ENCODE peak calls at places on chromosomes 11 and 22, in ten cellular contexts. One of them, this sample, is unnamed.

GRCh38 chr11:17719940-17720795 is 797 bp downstream of the MYOD1 start:
- DNase-seq in right atrium auricular region: no peak
- DNase-seq in astrocyte of the spinal cord: no peak
- DNase-seq in neural progenitor cell: peak; percentile 89
- DNase-seq in epithelial cell of esophagus: no peak
- DNase-seq in Peyer's patch: no peak
- DNase-seq in brain microvascular endothelial cell: no peak
- DNase-seq in cardiac muscle cell: peak; percentile 40
- DNase-seq in lower lobe of right lung: no peak
- DNase-seq in colonic mucosa: no peak
- DNase-seq in this sample: peak; percentile 12

GRCh38 chr11:18594999-18595749 is 4.4 kb upstream of the MISFA start:
- DNase-seq in epithelial cell of esophagus: peak; percentile 94
- DNase-seq in Peyer's patch: no peak
- DNase-seq in cardiac muscle cell: no peak
- DNase-seq in colonic mucosa: no peak
- DNase-seq in brain microvascular endothelial cell: peak; percentile 47
- DNase-seq in lower lobe of right lung: no peak
- DNase-seq in right atrium auricular region: no peak
- DNase-seq in neural progenitor cell: no peak
- DNase-seq in astrocyte of the spinal cord: peak; percentile 48
- DNase-seq in this sample: peak; percentile 72

GRCh38 chr22:17944205-17944725 is 80.1 kb downstream of the MICAL3 start:
- DNase-seq in astrocyte of the spinal cord: no peak
- DNase-seq in lower lobe of right lung: no peak
- DNase-seq in epithelial cell of esophagus: no peak
- DNase-seq in right atrium auricular region: no peak
- DNase-seq in Peyer's patch: no peak
- DNase-seq in neural progenitor cell: peak; percentile 64
- DNase-seq in colonic mucosa: no peak
- DNase-seq in brain microvascular endothelial cell: no peak
- DNase-seq in cardiac muscle cell: no peak
- DNase-seq in this sample: no peak

GRCh38 chr22:27966168-27967064 is 47.4 kb upstream of the PITPNB start:
- DNase-seq in cardiac muscle cell: no peak
- DNase-seq in brain microvascular endothelial cell: no peak
- DNase-seq in astrocyte of the spinal cord: no peak
- DNase-seq in lower lobe of right lung: no peak
- DNase-seq in Peyer's patch: no peak
- DNase-seq in neural progenitor cell: no peak
- DNase-seq in right atrium auricular region: no peak
- DNase-seq in epithelial cell of esophagus: no peak
- DNase-seq in colonic mucosa: no peak
- DNase-seq in this sample: no peak

GRCh38 chr22:50731811-50732624 is 6.0 kb upstream of the ACR start:
- DNase-seq in neural progenitor cell: peak; percentile 43
- DNase-seq in Peyer's patch: peak; percentile 68
- DNase-seq in lower lobe of right lung: peak; percentile 52
- DNase-seq in astrocyte of the spinal cord: no peak
- DNase-seq in epithelial cell of esophagus: peak; percentile 66
- DNase-seq in colonic mucosa: peak; percentile 36
- DNase-seq in cardiac muscle cell: peak; percentile 55
- DNase-seq in brain microvascular endothelial cell: peak; percentile 9
- DNase-seq in right atrium auricular region: no peak
- DNase-seq in this sample: peak; percentile 54

GRCh38 chr11:66835762-66836405 is 7.4 kb upstream of the RCE1 start:
- DNase-seq in colonic mucosa: no peak
- DNase-seq in astrocyte of the spinal cord: peak; percentile 47
- DNase-seq in Peyer's patch: no peak
- DNase-seq in neural progenitor cell: no peak
- DNase-seq in epithelial cell of esophagus: no peak
- DNase-seq in lower lobe of right lung: no peak
- DNase-seq in brain microvascular endothelial cell: no peak
- DNase-seq in cardiac muscle cell: peak; percentile 79
- DNase-seq in right atrium auricular region: no peak
- DNase-seq in this sample: peak; percentile 76

GRCh38 chr11:69654660-69655478 is 13.9 kb downstream of the CCND1 start:
- DNase-seq in Peyer's patch: peak; percentile 54
- DNase-seq in lower lobe of right lung: no peak
- DNase-seq in right atrium auricular region: no peak
- DNase-seq in neural progenitor cell: no peak
- DNase-seq in astrocyte of the spinal cord: no peak
- DNase-seq in cardiac muscle cell: no peak
- DNase-seq in brain microvascular endothelial cell: no peak
- DNase-seq in colonic mucosa: peak; percentile 50
- DNase-seq in epithelial cell of esophagus: peak; percentile 57
- DNase-seq in this sample: no peak

GRCh38 chr11:12410006-12410728 is 32.8 kb downstream of the PARVA start:
- DNase-seq in lower lobe of right lung: no peak
- DNase-seq in right atrium auricular region: no peak
- DNase-seq in cardiac muscle cell: peak; percentile 88
- DNase-seq in colonic mucosa: no peak
- DNase-seq in epithelial cell of esophagus: peak; percentile 15
- DNase-seq in brain microvascular endothelial cell: no peak
- DNase-seq in neural progenitor cell: peak; percentile 44
- DNase-seq in astrocyte of the spinal cord: peak; percentile 53
- DNase-seq in Peyer's patch: no peak
- DNase-seq in this sample: peak; percentile 61

GRCh38 chr11:12079726-12080556 is 30.4 kb upstream of the MICAL2 start:
- DNase-seq in astrocyte of the spinal cord: peak; percentile 99
- DNase-seq in right atrium auricular region: peak; percentile 82
- DNase-seq in cardiac muscle cell: peak; percentile 93
- DNase-seq in Peyer's patch: no peak
- DNase-seq in epithelial cell of esophagus: peak; percentile 98
- DNase-seq in colonic mucosa: no peak
- DNase-seq in neural progenitor cell: no peak
- DNase-seq in lower lobe of right lung: no peak
- DNase-seq in brain microvascular endothelial cell: peak; percentile 94
- DNase-seq in this sample: peak; percentile 99

GRCh38 chr11:109508185-109508584 is 86.2 kb downstream of the C11orf87 start:
- DNase-seq in right atrium auricular region: no peak
- DNase-seq in colonic mucosa: no peak
- DNase-seq in neural progenitor cell: no peak
- DNase-seq in epithelial cell of esophagus: no peak
- DNase-seq in cardiac muscle cell: no peak
- DNase-seq in lower lobe of right lung: no peak
- DNase-seq in Peyer's patch: no peak
- DNase-seq in astrocyte of the spinal cord: no peak
- DNase-seq in brain microvascular endothelial cell: no peak
- DNase-seq in this sample: no peak

GRCh38 chr22:35752172-35752832 is 34.6 kb downstream of the APOL5 start:
- DNase-seq in right atrium auricular region: no peak
- DNase-seq in brain microvascular endothelial cell: no peak
- DNase-seq in colonic mucosa: no peak
- DNase-seq in astrocyte of the spinal cord: no peak
- DNase-seq in cardiac muscle cell: no peak
- DNase-seq in Peyer's patch: no peak
- DNase-seq in neural progenitor cell: peak; percentile 65
- DNase-seq in lower lobe of right lung: no peak
- DNase-seq in epithelial cell of esophagus: no peak
- DNase-seq in this sample: no peak

GRCh38 chr11:96014234-96014633 is 90.3 kb upstream of the MTMR2 start:
- DNase-seq in astrocyte of the spinal cord: peak; percentile 65
- DNase-seq in colonic mucosa: no peak
- DNase-seq in cardiac muscle cell: peak; percentile 59
- DNase-seq in brain microvascular endothelial cell: peak; percentile 81
- DNase-seq in Peyer's patch: no peak
- DNase-seq in lower lobe of right lung: no peak
- DNase-seq in right atrium auricular region: no peak
- DNase-seq in epithelial cell of esophagus: peak; percentile 63
- DNase-seq in neural progenitor cell: no peak
- DNase-seq in this sample: peak; percentile 27

GRCh38 chr11:70524096-70524922 is 126.0 kb downstream of the CTTN start:
- DNase-seq in neural progenitor cell: no peak
- DNase-seq in colonic mucosa: no peak
- DNase-seq in cardiac muscle cell: peak; percentile 7
- DNase-seq in lower lobe of right lung: no peak
- DNase-seq in brain microvascular endothelial cell: peak; percentile 6
- DNase-seq in right atrium auricular region: no peak
- DNase-seq in epithelial cell of esophagus: no peak
- DNase-seq in Peyer's patch: peak; percentile 30
- DNase-seq in astrocyte of the spinal cord: no peak
- DNase-seq in this sample: peak; percentile 22

GRCh38 chr22:46604306-46604690 is 15.9 kb upstream of the GRAMD4 start:
- DNase-seq in brain microvascular endothelial cell: peak; percentile 12
- DNase-seq in colonic mucosa: no peak
- DNase-seq in right atrium auricular region: no peak
- DNase-seq in astrocyte of the spinal cord: no peak
- DNase-seq in cardiac muscle cell: peak; percentile 24
- DNase-seq in neural progenitor cell: no peak
- DNase-seq in epithelial cell of esophagus: no peak
- DNase-seq in lower lobe of right lung: peak; percentile 70
- DNase-seq in Peyer's patch: no peak
- DNase-seq in this sample: peak; percentile 31

GRCh38 chr11:73625690-73626318 is 20.6 kb upstream of the PLEKHB1 start:
- DNase-seq in neural progenitor cell: peak; percentile 81
- DNase-seq in lower lobe of right lung: peak; percentile 71
- DNase-seq in brain microvascular endothelial cell: peak; percentile 59
- DNase-seq in colonic mucosa: peak; percentile 79
- DNase-seq in cardiac muscle cell: peak; percentile 78
- DNase-seq in astrocyte of the spinal cord: peak; percentile 69
- DNase-seq in Peyer's patch: peak; percentile 71
- DNase-seq in epithelial cell of esophagus: peak; percentile 79
- DNase-seq in right atrium auricular region: peak; percentile 88
- DNase-seq in this sample: peak; percentile 76
- H3K4me3 ChIP-seq in neural progenitor cell: no peak overlapping the region
- H3K4me3 ChIP-seq in lower lobe of right lung: no peak overlapping the region
- H3K4me3 ChIP-seq in brain microvascular endothelial cell: peak overlapping the region; percentile 32
- H3K4me3 ChIP-seq in colonic mucosa: no peak overlapping the region
- H3K4me3 ChIP-seq in cardiac muscle cell: no peak overlapping the region
- H3K4me3 ChIP-seq in astrocyte of the spinal cord: no peak overlapping the region
- H3K4me3 ChIP-seq in Peyer's patch: no peak overlapping the region
- H3K4me3 ChIP-seq in epithelial cell of esophagus: no peak overlapping the region
- H3K4me3 ChIP-seq in right atrium auricular region: no peak overlapping the region
- H3K4me3 ChIP-seq in this sample: peak overlapping the region; percentile 30

DNA sequence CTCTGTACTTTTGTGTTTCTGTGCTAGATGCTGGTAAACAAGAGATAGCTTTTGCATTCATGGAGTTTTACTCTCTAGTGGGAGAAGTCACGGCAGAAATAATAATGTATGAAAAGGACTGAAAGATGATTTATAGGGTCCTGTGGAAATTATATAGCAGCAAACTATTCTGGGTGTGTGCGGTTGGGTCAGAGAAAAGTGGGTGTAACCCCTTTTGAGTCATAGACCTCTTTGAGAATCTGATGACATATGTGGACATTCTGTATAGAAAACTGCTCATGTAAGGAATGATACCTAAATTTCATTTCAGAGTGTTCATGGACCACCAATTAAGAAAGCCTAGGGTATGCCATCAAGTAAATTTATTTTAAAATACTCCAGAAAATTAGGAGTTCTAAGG is 54.4 kb downstream of the TMEM135 start:
- DNase-seq in brain microvascular endothelial cell: no peak
- DNase-seq in right atrium auricular region: no peak
- DNase-seq in neural progenitor cell: no peak
- DNase-seq in colonic mucosa: no peak
- DNase-seq in cardiac muscle cell: no peak
- DNase-seq in Peyer's patch: no peak
- DNase-seq in astrocyte of the spinal cord: no peak
- DNase-seq in lower lobe of right lung: no peak
- DNase-seq in epithelial cell of esophagus: peak; percentile 35
- DNase-seq in this sample: no peak
- TF ChIP-seq CTCF in brain microvascular endothelial cell: no peak
- TF ChIP-seq CTCF in right atrium auricular region: no peak
- TF ChIP-seq CTCF in neural progenitor cell: no peak
- TF ChIP-seq CTCF in colonic mucosa: no peak
- TF ChIP-seq CTCF in cardiac muscle cell: no peak
- TF ChIP-seq CTCF in Peyer's patch: no peak
- TF ChIP-seq CTCF in astrocyte of the spinal cord: no peak
- TF ChIP-seq CTCF in lower lobe of right lung: no peak
- TF ChIP-seq CTCF in epithelial cell of esophagus: no peak
- TF ChIP-seq CTCF in this sample: no peak

GRCh38 chr22:38843201-38843715 is 570 bp downstream of the NPTXR start:
- DNase-seq in Peyer's patch: no peak
- DNase-seq in astrocyte of the spinal cord: peak; percentile 69
- DNase-seq in cardiac muscle cell: peak; percentile 82
- DNase-seq in colonic mucosa: no peak
- DNase-seq in right atrium auricular region: no peak
- DNase-seq in lower lobe of right lung: peak; percentile 59
- DNase-seq in epithelial cell of esophagus: peak; percentile 63
- DNase-seq in brain microvascular endothelial cell: peak; percentile 22
- DNase-seq in neural progenitor cell: peak; percentile 89
- DNase-seq in this sample: peak; percentile 85
- H3K4me3 ChIP-seq in Peyer's patch: peak overlapping the region; percentile 34
- H3K4me3 ChIP-seq in astrocyte of the spinal cord: no peak overlapping the region
- H3K4me3 ChIP-seq in cardiac muscle cell: peak overlapping the region; percentile 51
- H3K4me3 ChIP-seq in colonic mucosa: peak overlapping the region; percentile 37
- H3K4me3 ChIP-seq in right atrium auricular region: peak overlapping the region; percentile 53
- H3K4me3 ChIP-seq in lower lobe of right lung: peak overlapping the region; percentile 55
- H3K4me3 ChIP-seq in epithelial cell of esophagus: no peak overlapping the region
- H3K4me3 ChIP-seq in brain microvascular endothelial cell: peak overlapping the region; percentile 17
- H3K4me3 ChIP-seq in neural progenitor cell: peak overlapping the region; percentile 61
- H3K4me3 ChIP-seq in this sample: peak overlapping the region; percentile 25

GRCh38 chr11:15159085-15159484 is 44.4 kb downstream of the INSC start:
- DNase-seq in lower lobe of right lung: no peak
- DNase-seq in cardiac muscle cell: peak; percentile 29
- DNase-seq in brain microvascular endothelial cell: peak; percentile 47
- DNase-seq in Peyer's patch: no peak
- DNase-seq in epithelial cell of esophagus: peak; percentile 77
- DNase-seq in right atrium auricular region: no peak
- DNase-seq in colonic mucosa: peak; percentile 25
- DNase-seq in astrocyte of the spinal cord: peak; percentile 42
- DNase-seq in neural progenitor cell: peak; percentile 38
- DNase-seq in this sample: peak; percentile 33
- TF ChIP-seq CTCF in lower lobe of right lung: no peak
- TF ChIP-seq CTCF in cardiac muscle cell: peak; percentile 56
- TF ChIP-seq CTCF in brain microvascular endothelial cell: peak; percentile 81
- TF ChIP-seq CTCF in Peyer's patch: peak; percentile 42
- TF ChIP-seq CTCF in epithelial cell of esophagus: peak; percentile 77
- TF ChIP-seq CTCF in right atrium auricular region: peak; percentile 36
- TF ChIP-seq CTCF in colonic mucosa: peak; percentile 36
- TF ChIP-seq CTCF in astrocyte of the spinal cord: peak; percentile 64
- TF ChIP-seq CTCF in neural progenitor cell: peak; percentile 68
- TF ChIP-seq CTCF in this sample: peak; percentile 78

This sample was measured in cardiac fibroblast.